ENCODE peak calls at places on chromosomes 12 and 14, in nine cellular contexts. One of them, this sample, is unnamed.

GRCh38 chr12:59929091-59929490 is 333.3 kb downstream of the SLC16A7 start:
- DNase-seq in stomach: peak; percentile 25
- DNase-seq in transverse colon: no peak
- DNase-seq in tibial nerve: no peak
- DNase-seq in SK-N-SH: no peak
- DNase-seq in K562: no peak
- DNase-seq in A549: no peak
- DNase-seq in esophagus muscularis mucosa: no peak
- DNase-seq in H1: no peak
- DNase-seq in this sample: no peak

GRCh38 chr12:103588680-103589079 is 1.6 kb downstream of the STAB2 start:
- DNase-seq in stomach: no peak
- DNase-seq in transverse colon: no peak
- DNase-seq in tibial nerve: no peak
- DNase-seq in SK-N-SH: no peak
- DNase-seq in K562: no peak
- DNase-seq in A549: no peak
- DNase-seq in esophagus muscularis mucosa: no peak
- DNase-seq in H1: no peak
- DNase-seq in this sample: no peak

GRCh38 chr14:35161231-35161630 is 38.9 kb downstream of the PRORP start:
- DNase-seq in stomach: no peak
- DNase-seq in transverse colon: no peak
- DNase-seq in tibial nerve: no peak
- DNase-seq in SK-N-SH: no peak
- DNase-seq in K562: no peak
- DNase-seq in A549: no peak
- DNase-seq in esophagus muscularis mucosa: no peak
- DNase-seq in H1: no peak
- DNase-seq in this sample: no peak

GRCh38 chr14:85257287-85257686 is 272.7 kb upstream of the FLRT2 start:
- DNase-seq in stomach: no peak
- DNase-seq in transverse colon: no peak
- DNase-seq in tibial nerve: no peak
- DNase-seq in SK-N-SH: no peak
- DNase-seq in K562: no peak
- DNase-seq in A549: no peak
- DNase-seq in esophagus muscularis mucosa: no peak
- DNase-seq in H1: no peak
- DNase-seq in this sample: no peak

GRCh38 chr14:59507752-59508103 is 23.4 kb downstream of the JKAMP start:
- DNase-seq in stomach: no peak
- DNase-seq in transverse colon: no peak
- DNase-seq in tibial nerve: no peak
- DNase-seq in SK-N-SH: no peak
- DNase-seq in K562: no peak
- DNase-seq in A549: no peak
- DNase-seq in esophagus muscularis mucosa: no peak
- DNase-seq in H1: no peak
- DNase-seq in this sample: no peak

GRCh38 chr12:50753232-50753769 is 10.6 kb upstream of the ATF1 start:
- DNase-seq in stomach: no peak
- DNase-seq in transverse colon: no peak
- DNase-seq in tibial nerve: no peak
- DNase-seq in SK-N-SH: no peak
- DNase-seq in K562: no peak
- DNase-seq in A549: no peak
- DNase-seq in esophagus muscularis mucosa: no peak
- DNase-seq in H1: no peak
- DNase-seq in this sample: no peak

GRCh38 chr12:51421266-51421884 is 3.3 kb upstream of the SLC4A8 start:
- DNase-seq in stomach: peak; percentile 56
- DNase-seq in transverse colon: peak; percentile 46
- DNase-seq in tibial nerve: no peak
- DNase-seq in SK-N-SH: peak; percentile 68
- DNase-seq in K562: peak; percentile 63
- DNase-seq in A549: peak; percentile 60
- DNase-seq in esophagus muscularis mucosa: peak; percentile 37
- DNase-seq in H1: peak; percentile 68
- DNase-seq in this sample: peak; percentile 60

GRCh38 chr12:89542912-89543592 is 17.2 kb upstream of the POC1B start:
- DNase-seq in stomach: peak; percentile 76
- DNase-seq in transverse colon: peak; percentile 77
- DNase-seq in tibial nerve: peak; percentile 37
- DNase-seq in SK-N-SH: peak; percentile 63
- DNase-seq in K562: peak; percentile 70
- DNase-seq in A549: peak; percentile 68
- DNase-seq in esophagus muscularis mucosa: peak; percentile 91
- DNase-seq in H1: peak; percentile 79
- DNase-seq in this sample: peak; percentile 33

GRCh38 chr12:96774501-96775256 is 132.4 kb upstream of the NEDD1 start:
- DNase-seq in stomach: no peak
- DNase-seq in transverse colon: no peak
- DNase-seq in tibial nerve: no peak
- DNase-seq in SK-N-SH: no peak
- DNase-seq in K562: no peak
- DNase-seq in A549: peak; percentile 6
- DNase-seq in esophagus muscularis mucosa: no peak
- DNase-seq in H1: no peak
- DNase-seq in this sample: no peak

GRCh38 chr14:67738740-67739504 is 37.2 kb downstream of the RDH12 start:
- DNase-seq in stomach: peak; percentile 63
- DNase-seq in transverse colon: peak; percentile 48
- DNase-seq in tibial nerve: peak; percentile 44
- DNase-seq in SK-N-SH: no peak
- DNase-seq in K562: peak; percentile 35
- DNase-seq in A549: peak; percentile 88
- DNase-seq in esophagus muscularis mucosa: peak; percentile 93
- DNase-seq in H1: no peak
- DNase-seq in this sample: no peak

GRCh38 chr12:95004610-95005009 is 1.1 kb upstream of the NDUFA12 start:
- DNase-seq in stomach: no peak
- DNase-seq in transverse colon: no peak
- DNase-seq in tibial nerve: no peak
- DNase-seq in SK-N-SH: no peak
- DNase-seq in K562: no peak
- DNase-seq in A549: no peak
- DNase-seq in esophagus muscularis mucosa: no peak
- DNase-seq in H1: no peak
- DNase-seq in this sample: no peak

GRCh38 chr14:73743431-73743931 is 29.3 kb upstream of the PNMA1 start:
- DNase-seq in stomach: no peak
- DNase-seq in transverse colon: peak; percentile 75
- DNase-seq in tibial nerve: no peak
- DNase-seq in SK-N-SH: no peak
- DNase-seq in K562: no peak
- DNase-seq in A549: no peak
- DNase-seq in esophagus muscularis mucosa: no peak
- DNase-seq in H1: no peak
- DNase-seq in this sample: peak; percentile 27

GRCh38 chr12:45612044-45612794 is 117.3 kb upstream of the ARID2 start:
- DNase-seq in stomach: no peak
- DNase-seq in transverse colon: no peak
- DNase-seq in tibial nerve: no peak
- DNase-seq in SK-N-SH: no peak
- DNase-seq in K562: no peak
- DNase-seq in A549: no peak
- DNase-seq in esophagus muscularis mucosa: no peak
- DNase-seq in H1: no peak
- DNase-seq in this sample: no peak

GRCh38 chr12:70828391-70828790 is 92.1 kb downstream of the PTPRR start:
- DNase-seq in stomach: no peak
- DNase-seq in transverse colon: no peak
- DNase-seq in tibial nerve: no peak
- DNase-seq in SK-N-SH: no peak
- DNase-seq in K562: no peak
- DNase-seq in A549: no peak
- DNase-seq in esophagus muscularis mucosa: no peak
- DNase-seq in H1: no peak
- DNase-seq in this sample: no peak

GRCh38 chr12:70824511-70824910 is 96.0 kb downstream of the PTPRR start:
- DNase-seq in stomach: no peak
- DNase-seq in transverse colon: no peak
- DNase-seq in tibial nerve: no peak
- DNase-seq in SK-N-SH: no peak
- DNase-seq in K562: no peak
- DNase-seq in A549: no peak
- DNase-seq in esophagus muscularis mucosa: no peak
- DNase-seq in H1: no peak
- DNase-seq in this sample: no peak

GRCh38 chr12:70826156-70826555 is 94.4 kb downstream of the PTPRR start:
- DNase-seq in stomach: no peak
- DNase-seq in transverse colon: no peak
- DNase-seq in tibial nerve: no peak
- DNase-seq in SK-N-SH: no peak
- DNase-seq in K562: no peak
- DNase-seq in A549: no peak
- DNase-seq in esophagus muscularis mucosa: no peak
- DNase-seq in H1: no peak
- DNase-seq in this sample: no peak

GRCh38 chr12:70823182-70823976 is 97.2 kb downstream of the PTPRR start:
- DNase-seq in stomach: no peak
- DNase-seq in transverse colon: no peak
- DNase-seq in tibial nerve: no peak
- DNase-seq in SK-N-SH: no peak
- DNase-seq in K562: no peak
- DNase-seq in A549: no peak
- DNase-seq in esophagus muscularis mucosa: no peak
- DNase-seq in H1: no peak
- DNase-seq in this sample: no peak

DNA sequence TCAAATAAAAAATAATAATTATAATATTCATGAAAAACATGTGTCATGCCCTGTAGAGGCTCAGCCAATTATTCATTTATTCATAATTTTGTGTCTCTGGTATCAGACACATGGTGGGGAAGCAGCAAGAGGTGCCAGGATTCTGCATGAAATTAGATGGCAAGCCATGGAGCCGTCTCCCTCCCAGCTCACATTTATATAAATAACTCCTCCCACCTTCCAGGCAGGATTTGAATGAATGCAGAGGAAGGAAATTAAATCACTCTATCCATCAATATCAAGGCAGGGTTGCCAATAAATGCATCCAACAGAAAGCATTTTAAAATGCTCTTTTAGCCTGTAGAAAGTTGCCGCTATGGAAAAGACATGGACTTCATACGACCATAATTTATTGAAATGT is 98.1 kb downstream of the PTPRR start:
- DNase-seq in stomach: no peak
- DNase-seq in transverse colon: no peak
- DNase-seq in tibial nerve: no peak
- DNase-seq in SK-N-SH: no peak
- DNase-seq in K562: no peak
- DNase-seq in A549: no peak
- DNase-seq in esophagus muscularis mucosa: no peak
- DNase-seq in H1: no peak
- DNase-seq in this sample: no peak
- TF ChIP-seq EP300 in stomach: no peak
- TF ChIP-seq EP300 in transverse colon: no peak
- TF ChIP-seq EP300 in tibial nerve: no peak
- TF ChIP-seq EP300 in SK-N-SH: no peak
- TF ChIP-seq EP300 in K562: no peak
- TF ChIP-seq EP300 in A549: no peak
- TF ChIP-seq EP300 in esophagus muscularis mucosa: no peak
- TF ChIP-seq EP300 in H1: no peak
- TF ChIP-seq EP300 in this sample: no peak

GRCh38 chr12:19546611-19547162 is 107.4 kb downstream of the AEBP2 start:
- DNase-seq in stomach: no peak
- DNase-seq in transverse colon: no peak
- DNase-seq in tibial nerve: no peak
- DNase-seq in SK-N-SH: no peak
- DNase-seq in K562: no peak
- DNase-seq in A549: no peak
- DNase-seq in esophagus muscularis mucosa: no peak
- DNase-seq in H1: no peak
- DNase-seq in this sample: peak; percentile 17
- TF ChIP-seq EP300 in stomach: no peak
- TF ChIP-seq EP300 in transverse colon: no peak
- TF ChIP-seq EP300 in tibial nerve: no peak
- TF ChIP-seq EP300 in SK-N-SH: no peak
- TF ChIP-seq EP300 in K562: no peak
- TF ChIP-seq EP300 in A549: no peak
- TF ChIP-seq EP300 in esophagus muscularis mucosa: no peak
- TF ChIP-seq EP300 in H1: no peak
- TF ChIP-seq EP300 in this sample: no peak

GRCh38 chr14:34052658-34053014 is 101.8 kb upstream of the EGLN3 start:
- DNase-seq in stomach: peak; percentile 41
- DNase-seq in transverse colon: no peak
- DNase-seq in tibial nerve: no peak
- DNase-seq in SK-N-SH: no peak
- DNase-seq in K562: no peak
- DNase-seq in A549: no peak
- DNase-seq in esophagus muscularis mucosa: peak; percentile 88
- DNase-seq in H1: no peak
- DNase-seq in this sample: no peak
- TF ChIP-seq EP300 in stomach: no peak
- TF ChIP-seq EP300 in transverse colon: no peak
- TF ChIP-seq EP300 in tibial nerve: no peak
- TF ChIP-seq EP300 in SK-N-SH: no peak
- TF ChIP-seq EP300 in K562: no peak
- TF ChIP-seq EP300 in A549: no peak
- TF ChIP-seq EP300 in esophagus muscularis mucosa: no peak
- TF ChIP-seq EP300 in H1: no peak
- TF ChIP-seq EP300 in this sample: no peak

GRCh38 chr12:124088232-124088907 is 115.4 kb downstream of the ZNF664 start:
- DNase-seq in stomach: no peak
- DNase-seq in transverse colon: no peak
- DNase-seq in tibial nerve: no peak
- DNase-seq in SK-N-SH: peak; percentile 55
- DNase-seq in K562: no peak
- DNase-seq in A549: no peak
- DNase-seq in esophagus muscularis mucosa: no peak
- DNase-seq in H1: no peak
- DNase-seq in this sample: no peak
- TF ChIP-seq EP300 in stomach: no peak
- TF ChIP-seq EP300 in transverse colon: no peak
- TF ChIP-seq EP300 in tibial nerve: no peak
- TF ChIP-seq EP300 in SK-N-SH: no peak
- TF ChIP-seq EP300 in K562: no peak
- TF ChIP-seq EP300 in A549: no peak
- TF ChIP-seq EP300 in esophagus muscularis mucosa: no peak
- TF ChIP-seq EP300 in H1: no peak
- TF ChIP-seq EP300 in this sample: no peak

DNA sequence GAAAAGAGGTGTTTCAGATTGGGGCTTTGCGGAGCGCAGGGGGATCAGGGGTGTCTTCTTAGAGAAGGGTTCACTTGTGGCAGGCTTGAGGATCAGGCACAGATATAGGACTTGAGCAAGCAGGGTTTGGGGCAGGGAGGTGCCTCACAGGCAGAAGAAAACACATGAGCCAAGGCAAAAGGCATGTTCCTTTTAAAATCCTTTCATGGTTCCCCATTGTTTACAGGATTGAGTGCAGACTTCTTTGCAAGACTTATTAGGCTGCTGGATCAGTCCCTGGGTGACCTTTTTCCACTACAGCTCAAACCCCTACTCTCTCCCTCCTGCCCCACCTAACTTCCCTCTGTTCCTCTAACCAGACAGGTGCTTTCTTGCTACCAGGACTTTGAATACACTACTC is 19.7 kb downstream of the HSPB8 start:
- DNase-seq in stomach: no peak
- DNase-seq in transverse colon: no peak
- DNase-seq in tibial nerve: no peak
- DNase-seq in SK-N-SH: no peak
- DNase-seq in K562: no peak
- DNase-seq in A549: no peak
- DNase-seq in esophagus muscularis mucosa: no peak
- DNase-seq in H1: no peak
- DNase-seq in this sample: no peak
- TF ChIP-seq EP300 in stomach: no peak
- TF ChIP-seq EP300 in transverse colon: no peak
- TF ChIP-seq EP300 in tibial nerve: no peak
- TF ChIP-seq EP300 in SK-N-SH: no peak
- TF ChIP-seq EP300 in K562: no peak
- TF ChIP-seq EP300 in A549: no peak
- TF ChIP-seq EP300 in esophagus muscularis mucosa: no peak
- TF ChIP-seq EP300 in H1: no peak
- TF ChIP-seq EP300 in this sample: no peak

This sample was measured in ovary.